ENCODE peak calls at places on chromosome 6, in nine cellular contexts. W is NCI-H1092; U is choroid plexus epithelial cell; D is stimulated activated CD4-positive, alpha-beta T cell treated with anti-CD3 and anti-CD28 coated beads, Interleukin-4, amount 100 ng/mL, for 24 hours; C is HuH-7.5; L is NB4; P is cardiac muscle cell; Y is left cardiac atrium; B is midbrain. X is an unnamed sample.

GRCh38 chr6:150867117-150867516 is 1.6 kb downstream of the MTHFD1L start:
- DNase-seq in U (no peak), P (no peak), W (no peak), D (no peak), B (no peak), C (no peak), Y (no peak), L (no peak), X (no peak)

GRCh38 chr6:155313602-155314091 is 637 bp downstream of the TFB1M start:
- DNase-seq in D (peak; percentile 16), Y (no peak), B (no peak), W (no peak), P (peak; percentile 10), L (peak; percentile 60), C (no peak), U (peak; percentile 39), X (peak; percentile 40)

GRCh38 chr6:37696841-37697735 is 595 bp downstream of the MDGA1 start:
- DNase-seq in U (peak; percentile 20), C (no peak), W (no peak), Y (no peak), L (peak; percentile 57), D (peak; percentile 41), P (peak; percentile 41), B (no peak), X (no peak)

GRCh38 chr6:16999486-17000436 is 102.1 kb upstream of the STMND1 start:
- DNase-seq in B (no peak), D (no peak), L (no peak), P (no peak), W (no peak), Y (no peak), U (peak; percentile 57), C (no peak), X (no peak)

GRCh38 chr6:48151142-48151541 is 40.1 kb upstream of the PTCHD4 start:
- DNase-seq in C (no peak), U (peak; percentile 91), L (no peak), W (no peak), B (no peak), Y (no peak), D (no peak), P (no peak), X (peak; percentile 82)

GRCh38 chr6:169898788-169899480 is 147.5 kb downstream of the ERMARD start:
- DNase-seq in P (no peak), W (no peak), D (no peak), B (no peak), C (no peak), L (no peak), Y (peak; percentile 63), U (no peak), X (no peak)

GRCh38 chr6:17305219-17306001 is 24.2 kb downstream of the RBM24 start:
- DNase-seq in Y (no peak), D (no peak), B (no peak), P (no peak), W (no peak), U (peak; percentile 59), C (no peak), L (no peak), X (no peak)

GRCh38 chr6:4817551-4817950 is 41.3 kb downstream of the CDYL start:
- DNase-seq in C (no peak), W (no peak), U (no peak), P (no peak), L (no peak), B (no peak), Y (no peak), D (no peak), X (no peak)

GRCh38 chr6:21384211-21384610 is 209.3 kb upstream of the SOX4 start:
- DNase-seq in U (peak; percentile 86), D (no peak), W (no peak), L (peak; percentile 81), C (no peak), P (no peak), Y (no peak), B (no peak), X (no peak)

GRCh38 chr6:42864602-42865001 is 14.8 kb upstream of the RPL7L1 start:
- DNase-seq in W (no peak), P (no peak), U (no peak), B (no peak), L (no peak), C (no peak), D (no peak), Y (peak; percentile 46), X (no peak)

GRCh38 chr6:161961046-161961445 is 687.2 kb upstream of the AGPAT4 start:
- DNase-seq in W (no peak), Y (no peak), B (no peak), P (no peak), L (no peak), U (no peak), D (no peak), C (no peak), X (no peak)

GRCh38 chr6:142856857-142857608 is 87.9 kb downstream of the HIVEP2 start:
- DNase-seq in C (no peak), B (no peak), L (no peak), D (no peak), P (no peak), W (no peak), Y (no peak), U (no peak), X (no peak)

GRCh38 chr6:2868637-2869379 is 27.1 kb upstream of the SERPINB1 start:
- DNase-seq in D (no peak), C (no peak), P (no peak), U (no peak), Y (no peak), W (no peak), L (no peak), B (no peak), X (peak; percentile 56)